ENCODE peak calls at places on chromosomes 4 and X, in ten cellular contexts. T is fibroblast of the conjunctiva; O is brain microvascular endothelial cell; I is GM12878; H is activated T-helper 1 cell treated with anti-CD3 and anti-CD28 coated beads, Interleukin-12 subunit alpha, Interleukin-12 subunit beta, Interleukin-2, Interleukin-4 antibody, amounts not matched to agents 30 ng/mL and 10 ng/mL and 1 ng/mL, durations not matched to agents 14 hours and 24 hours and 36 hours; G is GM13977; K is mesothelial cell of epicardium; Q is activated effector memory CD4-positive, alpha-beta T cell treated with Interleukin-2 at 50 U/mL for 16 hours; J is ovary; X is stimulated activated CD4-positive, alpha-beta T cell treated with anti-CD3 and anti-CD28 coated beads, TNF-alpha, amount 100 ng/mL, for 4 hours. P is an unnamed sample.
A peak's percentile ranks its signal among the peaks of the same experiment; 100 is the strongest.

GRCh38 chr4:22312113-22312512 is 203.8 kb downstream of the ADGRA3 start:
- DNase-seq in T (no peak), O (no peak), I (no peak), H (no peak), G (no peak), K (no peak), Q (no peak), J (no peak), X (no peak), P (no peak)

GRCh38 chr4:99859618-99860017 is 34.6 kb downstream of the LAMTOR3 start:
- DNase-seq in T (no peak), O (no peak), I (peak; percentile 32), H (no peak), G (no peak), K (no peak), Q (no peak), J (no peak), X (no peak), P (no peak)

GRCh38 chrX:147899715-147900114 is 12.0 kb upstream of the FMR1 start:
- DNase-seq in T (no peak), O (no peak), I (no peak), H (no peak), G (no peak), K (no peak), Q (no peak), J (no peak), X (no peak), P (no peak)

GRCh38 chr4:86947494-86948120 is 12.8 kb downstream of the AFF1 start:
- DNase-seq in T (no peak), O (no peak), I (no peak), H (no peak), G (no peak), K (no peak), Q (no peak), J (no peak), X (no peak), P (no peak)

GRCh38 chrX:100587846-100588245 is 3.1 kb downstream of the TNMD start:
- DNase-seq in T (peak; percentile 16), O (no peak), I (no peak), H (no peak), G (no peak), K (no peak), Q (no peak), J (no peak), X (no peak), P (no peak)

GRCh38 chr4:129603241-129603931 is 507.4 kb downstream of the C4orf33 start:
- DNase-seq in T (no peak), O (no peak), I (no peak), H (no peak), G (no peak), K (no peak), Q (no peak), J (no peak), X (no peak), P (no peak)

GRCh38 chr4:126046081-126046614 is 731.4 kb downstream of the FAT4 start:
- DNase-seq in T (no peak), O (no peak), I (no peak), H (no peak), G (no peak), K (no peak), Q (no peak), J (no peak), X (no peak), P (no peak)

GRCh38 chr4:116439330-116439729 is 646.0 kb downstream of the TRAM1L1 start:
- DNase-seq in T (no peak), O (no peak), I (no peak), H (no peak), G (no peak), K (no peak), Q (no peak), J (no peak), X (no peak), P (no peak)

GRCh38 chrX:104137496-104137895 is 19.3 kb downstream of the SLC25A53 start:
- DNase-seq in T (no peak), O (peak; percentile 8), I (no peak), H (no peak), G (no peak), K (no peak), Q (no peak), J (no peak), X (no peak), P (no peak)

GRCh38 chrX:119549327-119550016 is 15.7 kb downstream of the STEEP1 start:
- DNase-seq in T (no peak), O (no peak), I (peak; percentile 8), H (no peak), G (peak; percentile 31), K (no peak), Q (no peak), J (no peak), X (no peak), P (no peak)

GRCh38 chrX:153583433-153583832 is 15.5 kb downstream of the CCNQ start:
- DNase-seq in T (no peak), O (no peak), I (no peak), H (no peak), G (no peak), K (no peak), Q (no peak), J (no peak), X (no peak), P (no peak)

GRCh38 chr4:141891260-141892120 is 255.1 kb downstream of the IL15 start:
- DNase-seq in T (no peak), O (no peak), I (no peak), H (no peak), G (no peak), K (no peak), Q (no peak), J (no peak), X (no peak), P (no peak)

GRCh38 chrX:150372756-150373155 is 9.6 kb downstream of the MAMLD1 start:
- DNase-seq in T (no peak), O (no peak), I (no peak), H (no peak), G (no peak), K (no peak), Q (no peak), J (no peak), X (no peak), P (no peak)

GRCh38 chrX:48493890-48494364 is 14.9 kb upstream of the PORCN start:
- DNase-seq in T (no peak), O (peak; percentile 62), I (no peak), H (no peak), G (no peak), K (no peak), Q (no peak), J (no peak), X (no peak), P (no peak)

GRCh38 chrX:139739138-139739537 is 31.2 kb upstream of the MCF2 start:
- DNase-seq in T (no peak), O (peak; percentile 29), I (peak; percentile 19), H (no peak), G (no peak), K (no peak), Q (no peak), J (no peak), X (no peak), P (no peak)

GRCh38 chrX:1316527-1316926 is 20.1 kb upstream of the IL3RA start:
- DNase-seq in T (no peak), O (no peak), I (no peak), H (no peak), G (no peak), K (no peak), Q (no peak), J (no peak), X (no peak), P (peak; percentile 87)

GRCh38 chr4:3226944-3227343 is 22.0 kb upstream of the MSANTD1 start:
- DNase-seq in T (no peak), O (no peak), I (no peak), H (no peak), G (no peak), K (no peak), Q (no peak), J (no peak), X (no peak), P (no peak)

GRCh38 chrX:104854790-104855340 is 288.9 kb downstream of the IL1RAPL2 start:
- DNase-seq in T (no peak), O (no peak), I (no peak), H (no peak), G (no peak), K (no peak), Q (no peak), J (no peak), X (no peak), P (no peak)

GRCh38 chrX:15016051-15016450 is 142.8 kb downstream of the MOSPD2 start:
- DNase-seq in T (no peak), O (no peak), I (no peak), H (no peak), G (no peak), K (no peak), Q (no peak), J (no peak), X (no peak), P (no peak)

GRCh38 chr4:150493846-150494245 is 88.1 kb upstream of the MAB21L2 start:
- DNase-seq in T (no peak), O (no peak), I (no peak), H (no peak), G (no peak), K (no peak), Q (no peak), J (no peak), X (no peak), P (no peak)

GRCh38 chrX:139203681-139204575 is 326.6 kb upstream of the F9 start:
- DNase-seq in T (no peak), O (no peak), I (no peak), H (no peak), G (no peak), K (peak; percentile 28), Q (no peak), J (no peak), X (no peak), P (peak; percentile 77)

P was measured in upper lobe of left lung.